ENCODE peak calls at places on chromosomes 12 and 14, in five cellular contexts. M, G, F, W and R are unnamed samples.

GRCh38 chr14:24365600-24366374 is 2.2 kb upstream of the NFATC4 start:
- DNase-seq in W (peak; percentile 75), G (peak; percentile 78), F (peak; percentile 64), M (peak; percentile 50), R (peak; percentile 73)

GRCh38 chr14:26549571-26549970 is 48.3 kb downstream of the NOVA1 start:
- DNase-seq in W (no peak), F (no peak), G (no peak), M (no peak), R (no peak)

GRCh38 chr12:106123551-106123991 is 15.2 kb downstream of the NUAK1 start:
- DNase-seq in G (peak; percentile 68), M (no peak), F (no peak), W (peak; percentile 83), R (no peak)

GRCh38 chr14:44657688-44658388 is 150.8 kb upstream of the FSCB start:
- DNase-seq in G (no peak), M (no peak), F (peak; percentile 1), W (no peak), R (no peak)

GRCh38 chr12:98373982-98374381 is 141.4 kb upstream of the TMPO start:
- DNase-seq in G (peak; percentile 9), F (no peak), W (peak; percentile 12), M (peak; percentile 21), R (no peak)

GRCh38 chr14:100376751-100377171 is 53.6 kb downstream of the SLC25A47 start:
- DNase-seq in G (peak; percentile 51), W (no peak), M (no peak), F (peak; percentile 24), R (no peak)

GRCh38 chr12:18443768-18444437 is 182.6 kb downstream of the PIK3C2G start:
- DNase-seq in F (no peak), W (no peak), G (no peak), M (no peak), R (no peak)

GRCh38 chr14:77268989-77269595 is 1.9 kb downstream of the NGB start:
- DNase-seq in F (peak; percentile 72), G (no peak), M (no peak), W (no peak), R (no peak)

GRCh38 chr12:50597200-50598195 is 92.7 kb downstream of the DIP2B start:
- DNase-seq in W (peak; percentile 55), G (peak; percentile 78), F (peak; percentile 83), M (no peak), R (no peak)

GRCh38 chr12:79547044-79547734 is 143.6 kb downstream of the PAWR start:
- DNase-seq in G (peak; percentile 79), F (peak; percentile 98), W (no peak), M (no peak), R (no peak)

GRCh38 chr12:72832024-72832423 is 559.9 kb downstream of the TRHDE start:
- DNase-seq in W (no peak), M (no peak), G (no peak), F (no peak), R (no peak)

GRCh38 chr12:3311027-3311402 is 180.0 kb upstream of the PRMT8 start:
- DNase-seq in M (no peak), W (no peak), F (peak; percentile 87), G (no peak), R (no peak)

GRCh38 chr14:89748004-89748403 is 206.5 kb downstream of the EFCAB11 start:
- DNase-seq in W (no peak), G (peak; percentile 16), F (peak; percentile 25), M (no peak), R (peak; percentile 30)

GRCh38 chr12:57049890-57050289 is at the start of gene MYO1A:
- DNase-seq in G (peak; percentile 51), W (no peak), F (no peak), M (no peak), R (no peak)

GRCh38 chr12:11513288-11513687 is 117.9 kb upstream of the PRB2 start:
- DNase-seq in M (no peak), W (no peak), G (no peak), F (no peak), R (no peak)

GRCh38 chr12:88595697-88596096 is 15.4 kb upstream of the KITLG start:
- DNase-seq in M (no peak), F (no peak), W (no peak), G (no peak), R (no peak)

GRCh38 chr12:26374934-26375333 is 179.6 kb downstream of the SSPN start:
- DNase-seq in G (no peak), F (peak; percentile 10), M (no peak), W (peak; percentile 25), R (no peak)

GRCh38 chr14:21071225-21072041 is 1.3 kb downstream of the ARHGEF40 start:
- DNase-seq in G (peak; percentile 95), M (peak; percentile 68), F (peak; percentile 72), W (peak; percentile 97), R (peak; percentile 88)

GRCh38 chr12:1811281-1811947 is 9.0 kb upstream of the LRTM2 start:
- DNase-seq in G (no peak), W (no peak), F (no peak), M (no peak), R (no peak)

GRCh38 chr14:65748796-65749195 is 336.3 kb downstream of the FUT8 start:
- DNase-seq in W (no peak), F (no peak), G (no peak), M (no peak), R (no peak)

GRCh38 chr14:68253878-68254528 is 434.4 kb downstream of the RAD51B start:
- DNase-seq in W (no peak), F (no peak), M (no peak), G (no peak), R (no peak)

GRCh38 chr12:100229036-100229635 is 28.5 kb downstream of the ACTR6 start:
- DNase-seq in G (no peak), F (peak; percentile 46), M (no peak), W (no peak), R (no peak)